ENCODE peak calls at places on chromosomes 16 and 17, in eight cellular contexts. P is HL-60; B is dorsolateral prefrontal cortex; Z is left lung; F is transverse colon; Q is CD8-positive, alpha-beta memory T cell; E is MM.1S; S is IMR-90. U is an unnamed sample.
A peak's percentile ranks its signal among the peaks of the same experiment; 100 is the strongest.

GRCh38 chr16:23991044-23991443 is 155.3 kb downstream of the PRKCB start:
- DNase-seq in S (no peak), E (no peak), Z (no peak), F (no peak), B (no peak), P (no peak), Q (no peak), U (peak; percentile 54)

GRCh38 chr17:57735707-57736106 is 9.4 kb downstream of the CCDC182 start:
- DNase-seq in B (no peak), S (no peak), P (no peak), E (peak; percentile 25), Q (no peak), Z (no peak), F (no peak), U (no peak)

GRCh38 chr16:67264277-67264676 is 15.1 kb upstream of the PLEKHG4 start:
- DNase-seq in B (no peak), S (no peak), P (no peak), Z (no peak), E (no peak), Q (no peak), F (no peak), U (peak; percentile 51)

GRCh38 chr17:80137131-80137530 is 9.8 kb downstream of the EIF4A3 start:
- DNase-seq in Z (no peak), Q (no peak), P (no peak), B (no peak), F (no peak), E (no peak), S (no peak), U (no peak)

GRCh38 chr17:31598388-31598760 is 206.9 kb downstream of the RAB11FIP4 start:
- DNase-seq in Q (no peak), P (no peak), F (no peak), B (no peak), E (no peak), S (no peak), Z (no peak), U (peak; percentile 76)

GRCh38 chr16:13316008-13316407 is 414.6 kb downstream of the SHISA9 start:
- DNase-seq in B (no peak), P (no peak), Q (no peak), F (no peak), E (no peak), Z (no peak), S (no peak), U (no peak)

GRCh38 chr17:29012535-29012934 is 6.7 kb upstream of the SEZ6 start:
- DNase-seq in F (no peak), B (no peak), Q (no peak), E (no peak), S (no peak), Z (no peak), P (no peak), U (no peak)

GRCh38 chr16:89050119-89050867 is 43.4 kb upstream of the ACSF3 start:
- DNase-seq in F (no peak), Z (peak; percentile 79), P (no peak), B (no peak), S (no peak), Q (no peak), E (no peak), U (no peak)

GRCh38 chr17:27743288-27743885 is 56.9 kb downstream of the NOS2 start:
- DNase-seq in S (no peak), Q (no peak), F (no peak), B (no peak), E (no peak), P (no peak), Z (no peak), U (no peak)

GRCh38 chr17:15171433-15172047 is 93.6 kb downstream of the PMP22 start:
- DNase-seq in Q (no peak), B (peak; percentile 81), Z (peak; percentile 83), S (peak; percentile 75), E (no peak), P (no peak), F (peak; percentile 42), U (peak; percentile 85)

GRCh38 chr16:88651276-88651988 is 579 bp upstream of the CYBA start:
- DNase-seq in Q (peak; percentile 65), B (no peak), E (peak; percentile 64), F (peak; percentile 81), Z (peak; percentile 88), S (no peak), P (no peak), U (peak; percentile 93)

GRCh38 chr17:65154770-65155589 is 17.8 kb downstream of the RGS9 start:
- DNase-seq in P (peak; percentile 56), F (no peak), E (peak; percentile 53), B (no peak), Q (no peak), Z (no peak), S (peak; percentile 83), U (no peak)

GRCh38 chr16:26993511-26993910 is 73.2 kb upstream of the C16orf82 start:
- DNase-seq in E (no peak), B (no peak), Q (no peak), P (no peak), S (no peak), F (no peak), Z (no peak), U (no peak)

GRCh38 chr16:88941933-88942909 is 34.8 kb downstream of the CBFA2T3 start:
- DNase-seq in Q (peak; percentile 50), S (no peak), Z (peak; percentile 93), E (no peak), F (peak; percentile 69), P (no peak), B (no peak), U (peak; percentile 99)

GRCh38 chr17:17494499-17495447 is 1.4 kb downstream of the RASD1 start:
- DNase-seq in Q (peak; percentile 12), B (peak; percentile 41), Z (peak; percentile 87), P (no peak), S (peak; percentile 37), F (peak; percentile 50), E (peak; percentile 35), U (peak; percentile 76)

GRCh38 chr16:17921357-17921978 is 415.1 kb downstream of the NPIPA8 start:
- DNase-seq in F (peak; percentile 69), S (no peak), P (peak; percentile 13), E (peak; percentile 61), Z (no peak), Q (peak; percentile 7), B (no peak), U (no peak)

GRCh38 chr17:10920511-10920910 is 82.6 kb upstream of the PIRT start:
- DNase-seq in P (no peak), Q (no peak), Z (no peak), F (no peak), B (no peak), S (no peak), E (no peak), U (no peak)

GRCh38 chr16:61382435-61382834 is 653.8 kb downstream of the CDH8 start:
- DNase-seq in S (no peak), Q (no peak), E (no peak), P (no peak), Z (no peak), F (no peak), B (no peak), U (peak; percentile 44)

DNA sequence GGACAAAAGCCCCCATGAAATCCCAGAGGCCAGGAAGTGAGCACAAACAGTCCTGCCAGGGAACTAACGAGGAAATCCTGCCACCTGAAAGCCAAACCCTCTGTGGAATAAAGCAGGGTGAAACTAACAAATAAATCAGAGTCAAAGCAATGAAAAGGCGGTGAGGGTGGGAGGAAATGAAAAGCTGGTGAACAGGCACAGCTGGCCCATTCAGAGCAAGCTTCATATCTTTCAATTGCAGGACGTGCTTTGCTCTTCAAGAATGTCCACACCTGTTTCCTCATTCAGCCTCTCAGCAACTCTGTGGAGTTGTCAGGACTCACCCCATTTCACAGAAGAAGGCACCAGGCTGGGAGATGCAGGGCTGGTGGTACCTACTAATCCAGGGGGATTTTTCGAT is 108.0 kb downstream of the ABCC12 start:
- DNase-seq in E (no peak), P (no peak), B (no peak), S (no peak), Q (no peak), Z (no peak), F (no peak), U (no peak)
- H3K27me3 ChIP-seq in E (no peaks in the 10 kb centered on the region), P (no peaks in the 10 kb centered on the region), B (no peaks in the 10 kb centered on the region), S (peaks cover 23% of the 10 kb centered on the region), Q (no peaks in the 10 kb centered on the region), Z (no peaks in the 10 kb centered on the region), F (peaks cover 13% of the 10 kb centered on the region), U (peaks cover 37% of the 10 kb centered on the region)

GRCh38 chr17:48644159-48644558 is 18.0 kb upstream of the HOXB9 start:
- DNase-seq in F (no peak), S (no peak), P (no peak), Z (no peak), B (no peak), Q (no peak), E (no peak), U (no peak)
- H3K27me3 ChIP-seq in F (peaks cover 95% of the 10 kb centered on the region), S (peaks cover 92% of the 10 kb centered on the region), P (peaks cover 75% of the 10 kb centered on the region), Z (peaks cover 94% of the 10 kb centered on the region), B (peaks cover 95% of the 10 kb centered on the region), Q (peaks cover 32% of the 10 kb centered on the region), E (peaks cover 26% of the 10 kb centered on the region), U (peaks cover 97% of the 10 kb centered on the region)

GRCh38 chr16:3180445-3180878 is 7.5 kb upstream of the OR1F1 start:
- DNase-seq in Z (no peak), Q (no peak), B (no peak), P (no peak), E (no peak), S (no peak), F (no peak), U (peak; percentile 27)
- H3K27me3 ChIP-seq in Z (peaks cover 80% of the 10 kb centered on the region), Q (peaks cover 64% of the 10 kb centered on the region), B (peaks cover 83% of the 10 kb centered on the region), P (peaks cover 47% of the 10 kb centered on the region), E (peaks cover 86% of the 10 kb centered on the region), S (peaks cover 32% of the 10 kb centered on the region), F (peaks cover 100% of the 10 kb centered on the region), U (peaks cover 22% of the 10 kb centered on the region)

GRCh38 chr16:1054660-1055556 is 17.6 kb upstream of the SSTR5 start:
- DNase-seq in F (peak; percentile 51), Z (no peak), S (peak; percentile 29), P (no peak), Q (peak; percentile 11), B (peak; percentile 71), E (peak; percentile 12), U (peak; percentile 99)

GRCh38 chr16:1051446-1051845 is 21.1 kb upstream of the SSTR5 start:
- DNase-seq in Q (no peak), B (no peak), Z (no peak), F (no peak), S (no peak), E (no peak), P (no peak), U (no peak)

GRCh38 chr16:1050921-1051320 is 21.6 kb upstream of the SSTR5 start:
- DNase-seq in Q (no peak), B (no peak), Z (no peak), E (no peak), F (no peak), S (no peak), P (no peak), U (no peak)

GRCh38 chr16:1053700-1054368 is 18.7 kb upstream of the SSTR5 start:
- DNase-seq in Z (no peak), B (no peak), Q (no peak), F (no peak), E (no peak), P (no peak), S (no peak), U (no peak)

DNA sequence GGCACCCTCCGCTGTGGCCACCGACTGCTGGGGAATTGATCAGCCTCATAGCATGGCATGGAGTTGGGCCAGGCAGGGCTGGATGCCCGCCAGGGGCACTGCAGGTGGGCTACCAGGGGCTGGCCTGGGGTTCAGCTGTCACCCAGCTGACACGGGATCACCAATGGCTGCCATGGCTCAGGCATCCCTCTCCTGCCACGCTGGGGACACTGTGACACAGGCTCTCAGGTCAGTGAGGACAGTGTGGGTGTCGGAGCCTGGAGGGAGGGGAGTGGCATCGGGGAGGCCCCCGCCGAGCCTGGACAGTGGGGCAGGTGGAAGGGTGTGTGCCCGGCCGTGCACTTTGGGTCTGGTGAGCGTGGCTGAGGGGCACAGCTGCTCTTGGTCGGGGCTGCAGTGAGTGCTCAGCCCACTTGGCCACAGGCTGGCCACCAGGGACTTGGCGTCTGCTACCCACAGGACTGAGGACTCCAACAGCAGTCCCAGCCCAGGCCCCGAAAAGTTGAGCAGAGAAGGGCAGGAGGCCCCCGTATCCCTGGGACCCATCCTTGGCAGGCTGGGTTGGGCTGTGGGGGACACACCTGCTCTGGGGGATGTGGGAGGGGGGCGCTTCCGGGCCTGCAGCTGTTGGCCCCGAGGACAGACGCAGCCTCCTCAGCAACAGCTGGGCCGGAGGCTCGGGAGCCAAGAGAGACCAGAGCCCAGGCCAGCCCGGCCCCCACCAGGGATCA is 19.6 kb upstream of the SSTR5 start:
- DNase-seq in B (no peak), S (no peak), F (no peak), Q (no peak), Z (no peak), E (no peak), P (no peak), U (no peak)
- H3K27me3 ChIP-seq in B (no peaks in the 10 kb centered on the region), S (peaks cover 17% of the 10 kb centered on the region), F (peaks cover 60% of the 10 kb centered on the region), Q (peaks cover 5% of the 10 kb centered on the region), Z (no peaks in the 10 kb centered on the region), E (peaks cover 92% of the 10 kb centered on the region), P (no peaks in the 10 kb centered on the region), U (peaks cover 3% of the 10 kb centered on the region)